ENCODE peak calls at places on chromosome 22, in five cellular contexts. X, O, H, P and L are unnamed samples.

GRCh38 chr22:25564320-25564978 is at the start of gene GRK3:
- DNase-seq in X (peak; percentile 90), O (peak; percentile 44), H (peak; percentile 36), P (no peak), L (peak; percentile 75)

GRCh38 chr22:48396785-48397530 is 1430.7 kb downstream of the BRD1 start:
- DNase-seq in X (no peak), O (no peak), H (no peak), P (no peak), L (peak; percentile 6)

GRCh38 chr22:24437091-24437490 is 9.7 kb downstream of the ADORA2A start:
- DNase-seq in X (no peak), O (no peak), H (no peak), P (no peak), L (no peak)

GRCh38 chr22:19723165-19723989 is at the start of gene GP1BB:
- DNase-seq in X (peak; percentile 81), O (no peak), H (no peak), P (peak; percentile 34), L (peak; percentile 72)

GRCh38 chr22:38305481-38306448 is 11.5 kb downstream of the CSNK1E start:
- DNase-seq in X (peak; percentile 49), O (no peak), H (peak; percentile 58), P (no peak), L (peak; percentile 84)

GRCh38 chr22:19719055-19719482 is 4.3 kb upstream of the GP1BB start:
- DNase-seq in X (no peak), O (no peak), H (no peak), P (no peak), L (no peak)

GRCh38 chr22:28410050-28410816 is 269.4 kb downstream of the TTC28 start:
- DNase-seq in X (no peak), O (no peak), H (peak; percentile 80), P (no peak), L (peak; percentile 24)

GRCh38 chr22:29108137-29108536 is 35.3 kb downstream of the KREMEN1 start:
- DNase-seq in X (no peak), O (peak; percentile 10), H (peak; percentile 89), P (peak; percentile 74), L (no peak)

GRCh38 chr22:30605449-30606110 is 1.4 kb upstream of the TCN2 start:
- DNase-seq in X (peak; percentile 47), O (peak; percentile 52), H (peak; percentile 68), P (peak; percentile 58), L (peak; percentile 75)

GRCh38 chr22:19494001-19494560 is 14.4 kb downstream of the CDC45 start:
- DNase-seq in X (no peak), O (no peak), H (no peak), P (no peak), L (no peak)

GRCh38 chr22:22590136-22590891 is 31.2 kb upstream of the PRAME start:
- DNase-seq in X (no peak), O (no peak), H (no peak), P (no peak), L (no peak)

GRCh38 chr22:30871391-30872281 is 96.9 kb downstream of the MORC2 start:
- DNase-seq in X (no peak), O (no peak), H (no peak), P (no peak), L (no peak)

GRCh38 chr22:50613291-50613981 is 12.8 kb downstream of the MAPK8IP2 start:
- DNase-seq in X (no peak), O (peak; percentile 68), H (no peak), P (peak; percentile 60), L (peak; percentile 72)
- TF ChIP-seq EZH2phosphoT487 in X (no peak), O (no peak), H (no peak), P (no peak), L (no peak)

DNA sequence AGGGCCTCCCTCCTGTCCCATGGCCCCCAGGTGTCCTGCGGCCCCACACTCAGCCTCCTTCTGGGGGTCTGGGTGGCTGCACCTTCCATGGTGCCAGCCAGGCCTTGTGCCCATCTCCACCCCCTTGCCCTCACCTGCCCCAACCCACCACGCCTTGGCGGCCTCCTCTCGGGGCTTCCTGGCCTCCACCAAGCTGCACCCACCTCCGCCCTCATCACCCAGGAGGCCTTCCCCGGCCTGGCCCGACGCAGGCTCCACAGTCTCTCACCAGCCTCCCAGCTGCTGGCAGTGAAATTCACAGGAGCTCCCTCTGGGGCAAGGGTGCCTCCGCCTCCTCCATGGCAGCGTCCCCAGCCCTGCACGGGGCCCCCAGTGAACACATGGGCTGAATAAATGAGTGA is 35.9 kb upstream of the WNT7B start:
- DNase-seq in X (no peak), O (no peak), H (no peak), P (no peak), L (no peak)
- H3K4me3 ChIP-seq in X (peak overlapping the region; percentile 89), O (peak overlapping the region; percentile 73), H (peak overlapping the region; percentile 36), P (no peak overlapping the region), L (peak overlapping the region; percentile 77)

DNA sequence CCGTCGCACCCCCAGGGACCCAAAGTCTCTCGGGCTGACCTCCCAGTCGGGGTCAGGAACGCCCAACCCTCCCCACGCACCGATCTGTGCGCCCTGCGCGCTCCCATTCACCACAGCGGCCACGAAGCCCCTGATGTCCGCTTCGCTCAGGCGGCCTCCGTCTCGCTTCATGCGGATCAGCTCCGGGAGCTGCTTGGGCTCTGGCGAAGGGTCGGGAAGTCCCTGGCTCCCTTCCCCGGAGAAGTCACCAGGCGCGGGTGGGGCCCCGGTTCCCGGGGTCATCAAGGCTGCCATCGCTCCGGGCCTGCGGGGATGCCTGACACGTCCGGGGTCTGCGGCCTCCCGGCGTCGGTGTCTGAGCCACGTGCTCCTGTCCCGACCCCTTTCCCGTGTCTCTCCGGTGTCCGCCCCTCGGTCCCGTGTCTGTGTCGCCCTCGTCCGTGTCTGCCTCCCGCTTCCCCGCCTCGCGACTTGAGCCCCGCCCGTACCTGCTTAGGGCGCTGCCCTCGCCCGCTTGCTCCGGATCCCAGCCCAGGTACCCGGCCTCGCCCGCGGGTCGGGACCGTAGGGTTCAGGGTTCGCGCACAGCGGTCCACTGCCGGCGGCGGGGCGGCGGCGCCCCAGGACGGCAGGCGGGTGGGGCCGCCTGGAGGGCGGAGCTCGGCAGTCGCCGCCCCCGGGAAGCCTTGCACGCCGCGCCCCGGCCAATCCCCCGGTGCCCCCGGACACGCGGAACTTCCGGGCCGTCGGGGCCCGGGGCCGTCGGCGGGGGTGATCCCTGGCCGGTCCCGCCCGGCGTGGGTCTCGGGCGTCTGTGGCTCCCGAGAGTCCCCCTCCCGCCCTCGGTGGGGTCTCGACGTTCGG is at the start of gene TYMP:
- DNase-seq in X (peak; percentile 44), O (no peak), H (peak; percentile 82), P (peak; percentile 40), L (peak; percentile 43)
- TF ChIP-seq EZH2phosphoT487 in X (peak; percentile 95), O (no peak), H (no peak), P (no peak), L (no peak)

DNA sequence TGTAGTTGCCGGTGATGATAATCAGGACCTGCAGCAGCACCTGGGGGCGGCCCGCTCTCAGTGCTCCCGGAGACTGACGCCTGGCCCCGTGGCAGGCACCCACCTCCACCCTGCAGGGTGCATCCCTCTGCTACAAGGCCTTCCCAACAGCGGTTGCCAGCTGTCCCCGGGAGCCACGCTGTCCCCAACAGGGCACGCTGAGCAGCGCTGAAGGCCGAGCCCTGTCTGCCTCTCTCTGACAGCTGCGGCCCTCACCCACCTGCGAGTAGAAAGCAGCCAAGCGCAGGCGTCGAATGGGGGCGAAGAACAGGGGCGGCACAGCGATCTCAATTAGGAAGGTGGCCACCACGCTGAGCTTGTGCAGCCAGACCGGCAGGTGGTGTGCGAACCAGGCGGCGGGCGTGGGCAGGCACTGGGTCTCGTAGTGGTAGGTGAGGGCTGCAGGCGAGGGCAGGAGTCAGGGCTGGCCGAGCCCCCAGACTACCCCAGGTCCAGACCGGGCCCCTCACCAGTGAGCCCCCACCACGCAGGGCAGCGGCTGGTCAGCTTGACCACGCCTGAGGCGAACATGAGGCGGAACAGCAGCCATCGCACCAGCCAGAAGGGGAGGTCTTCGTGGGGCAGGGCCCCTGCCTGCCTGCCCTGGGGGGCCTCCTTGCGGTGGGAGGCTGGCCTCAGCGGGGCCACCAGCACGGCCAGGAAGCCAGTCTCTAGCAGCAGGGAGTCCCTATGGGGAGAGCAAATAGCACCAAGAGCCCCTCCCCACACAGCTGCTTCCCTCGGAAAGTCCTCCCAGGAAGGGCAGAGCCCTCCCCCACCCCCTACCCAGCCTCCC is 1.5 kb downstream of the LMF2 start:
- DNase-seq in X (no peak), O (no peak), H (no peak), P (no peak), L (no peak)
- H3K4me3 ChIP-seq in X (peak overlapping the region; percentile 72), O (peak overlapping the region; percentile 99), H (peak overlapping the region; percentile 94), P (peak overlapping the region; percentile 97), L (no peak overlapping the region)

GRCh38 chr22:46827781-46828180 is 65.3 kb downstream of the TBC1D22A start:
- DNase-seq in X (no peak), O (no peak), H (no peak), P (no peak), L (no peak)

GRCh38 chr22:46830841-46831240 is 68.4 kb downstream of the TBC1D22A start:
- DNase-seq in X (no peak), O (no peak), H (peak; percentile 60), P (peak; percentile 35), L (no peak)

GRCh38 chr22:46830001-46830715 is 67.7 kb downstream of the TBC1D22A start:
- DNase-seq in X (no peak), O (no peak), H (peak; percentile 86), P (peak; percentile 84), L (no peak)

GRCh38 chr22:46828323-46829139 is 66.1 kb downstream of the TBC1D22A start:
- DNase-seq in X (no peak), O (no peak), H (no peak), P (peak; percentile 30), L (no peak)

DNA sequence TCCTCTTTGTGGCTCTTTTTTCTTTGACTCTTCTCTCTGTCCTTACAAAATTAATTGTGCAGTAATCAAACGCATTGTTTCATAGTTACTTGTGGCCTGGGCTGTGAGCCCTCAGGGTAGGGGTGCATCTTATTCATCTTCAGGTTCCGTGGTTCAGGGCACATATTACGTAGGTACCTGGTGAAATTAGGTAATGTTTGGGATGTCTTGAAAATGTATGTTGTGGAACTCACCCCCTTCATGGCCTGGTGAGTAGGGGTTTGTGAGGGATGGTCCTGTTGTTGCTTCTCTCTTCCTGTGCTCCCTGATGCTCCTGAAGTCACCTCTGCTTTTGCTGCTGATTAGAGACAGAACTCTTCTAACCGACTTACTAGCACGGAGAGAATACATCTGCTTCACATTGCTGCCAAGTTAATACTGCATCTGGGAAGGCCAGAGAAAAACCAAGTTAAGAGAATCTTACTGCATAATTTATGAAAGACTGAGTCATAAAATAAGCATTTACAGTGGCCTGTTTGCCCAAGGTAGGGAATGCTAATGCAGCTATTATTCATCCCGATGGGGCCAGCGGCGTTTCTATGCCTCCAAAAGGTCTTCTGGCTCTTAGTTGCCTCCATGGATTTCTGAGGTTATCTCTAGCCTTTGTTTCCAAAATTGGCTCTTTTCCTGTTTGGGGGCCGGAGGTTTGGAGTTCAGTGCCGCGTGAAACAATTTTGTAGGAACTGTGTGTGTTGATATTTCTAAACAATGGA is 66.9 kb downstream of the TBC1D22A start:
- DNase-seq in X (no peak), O (no peak), H (peak; percentile 94), P (peak; percentile 89), L (no peak)
- TF ChIP-seq EZH2phosphoT487 in X (no peak), O (no peak), H (no peak), P (no peak), L (no peak)

GRCh38 chr22:44705022-44705297 is 3.0 kb downstream of the PRR5 start:
- DNase-seq in X (no peak), O (no peak), H (no peak), P (no peak), L (no peak)

GRCh38 chr22:44701824-44702478 is at the start of gene PRR5:
- DNase-seq in X (peak; percentile 89), O (peak; percentile 51), H (peak; percentile 93), P (peak; percentile 40), L (peak; percentile 71)

GRCh38 chr22:44704159-44705021 is 2.4 kb downstream of the PRR5 start:
- DNase-seq in X (no peak), O (no peak), H (no peak), P (no peak), L (no peak)

GRCh38 chr22:44702479-44703219 is 645 bp downstream of the PRR5 start:
- DNase-seq in X (peak; percentile 82), O (no peak), H (peak; percentile 57), P (peak; percentile 15), L (peak; percentile 78)

GRCh38 chr22:44703269-44703870 is 1.4 kb downstream of the PRR5 start:
- DNase-seq in X (no peak), O (no peak), H (no peak), P (no peak), L (no peak)
- H3K4me3 ChIP-seq in X (peak overlapping the region; percentile 71), O (peak overlapping the region; percentile 84), H (peak overlapping the region; percentile 82), P (peak overlapping the region; percentile 81), L (peak overlapping the region; percentile 75)